ENCODE peak calls at places on chromosomes 5 and 9, in nine cellular contexts. W is HL-60, L is psoas muscle, U is heart right ventricle, F is astrocyte of the cerebellum, S is fibroblast of lung, H is foreskin fibroblast, Q is cardiac fibroblast, X is A549. G is an unnamed sample.
A peak's percentile ranks its signal among the peaks of the same experiment; 100 is the strongest.

GRCh38 chr5:176364765-176365662 is at the start of gene ARL10:
- DNase-seq in H (peak; percentile 76), L (peak; percentile 66), F (no peak), W (no peak), X (no peak), S (peak; percentile 53), U (peak; percentile 33), Q (peak; percentile 38), G (no peak)

GRCh38 chr9:133149130-133150015 is 14.3 kb downstream of the GBGT1 start:
- DNase-seq in L (peak; percentile 97), F (no peak), S (peak; percentile 84), W (peak; percentile 86), U (peak; percentile 88), Q (peak; percentile 86), X (peak; percentile 96), H (peak; percentile 97), G (no peak)

GRCh38 chr5:18119156-18119785 is 485.0 kb downstream of the TAF11L14 start:
- DNase-seq in F (no peak), S (no peak), Q (no peak), L (no peak), X (no peak), W (no peak), H (no peak), U (no peak), G (no peak)

GRCh38 chr5:132010645-132011560 is 555 bp downstream of the ACSL6 start:
- DNase-seq in Q (no peak), U (no peak), F (no peak), X (no peak), H (no peak), L (peak; percentile 30), S (no peak), W (no peak), G (no peak)

GRCh38 chr5:71924980-71925379 is 182.3 kb upstream of the MAP1B start:
- DNase-seq in S (peak; percentile 67), U (no peak), F (no peak), L (no peak), H (peak; percentile 57), W (no peak), X (peak; percentile 75), Q (peak; percentile 69), G (no peak)

GRCh38 chr5:180139731-180140626 is 68.4 kb upstream of the RNF130 start:
- DNase-seq in Q (no peak), X (no peak), W (no peak), U (no peak), S (no peak), H (no peak), L (peak; percentile 34), F (no peak), G (no peak)

GRCh38 chr9:114757984-114758383 is 47.9 kb downstream of the TNFSF15 start:
- DNase-seq in L (no peak), F (no peak), X (no peak), S (no peak), H (no peak), U (no peak), W (no peak), Q (no peak), G (no peak)

GRCh38 chr9:87545858-87546257 is 48.2 kb downstream of the DAPK1 start:
- DNase-seq in W (no peak), F (no peak), Q (peak; percentile 60), U (no peak), L (no peak), X (no peak), S (peak; percentile 70), H (peak; percentile 22), G (no peak)

GRCh38 chr5:134989291-134989830 is 21.7 kb downstream of the CATSPER3 start:
- DNase-seq in X (no peak), S (peak; percentile 70), H (no peak), W (no peak), L (no peak), F (no peak), U (no peak), Q (peak; percentile 46), G (no peak)

GRCh38 chr9:128685636-128686489 is 3.2 kb upstream of the SET start:
- DNase-seq in L (no peak), U (no peak), S (no peak), X (no peak), W (peak; percentile 38), Q (peak; percentile 22), H (no peak), F (no peak), G (no peak)

GRCh38 chr5:110956913-110957813 is 114.3 kb upstream of the TSLP start:
- DNase-seq in L (no peak), S (no peak), W (no peak), X (no peak), F (no peak), Q (no peak), H (no peak), U (no peak), G (no peak)

GRCh38 chr5:110956280-110956912 is 115.1 kb upstream of the TSLP start:
- DNase-seq in L (no peak), Q (no peak), F (no peak), X (no peak), H (no peak), S (no peak), W (no peak), U (no peak), G (no peak)

GRCh38 chr5:110945874-110946436 is 125.6 kb upstream of the TSLP start:
- DNase-seq in F (no peak), U (no peak), Q (no peak), L (no peak), W (no peak), X (no peak), H (no peak), S (no peak), G (no peak)

DNA sequence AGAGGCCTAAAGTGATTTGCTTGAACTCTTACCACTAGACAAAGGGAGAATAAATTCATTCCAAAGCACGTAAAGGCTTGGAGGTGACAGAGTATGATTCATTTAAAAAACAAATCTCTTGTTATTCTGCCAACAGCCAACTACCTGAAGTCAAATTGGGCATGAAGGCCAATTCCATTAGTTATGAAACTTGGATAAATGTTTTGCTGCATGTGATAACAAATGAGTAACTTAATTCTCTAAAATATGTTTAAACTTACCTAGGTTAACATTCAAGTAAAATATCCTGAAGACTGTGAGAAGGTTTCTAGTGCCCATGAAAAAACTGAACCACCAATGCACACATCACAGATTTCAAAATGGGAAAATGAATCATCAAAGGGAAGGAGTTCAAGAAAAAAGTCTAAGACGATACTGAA is 120.1 kb upstream of the TSLP start:
- DNase-seq in S (peak; percentile 76), H (peak; percentile 31), F (peak; percentile 13), X (no peak), Q (peak; percentile 16), U (no peak), W (no peak), L (no peak), G (peak; percentile 4)
- TF ChIP-seq CTCF in S (no peak), H (no peak), F (no peak), X (no peak), Q (no peak), U (no peak), W (no peak), L (no peak), G (no peak)

DNA sequence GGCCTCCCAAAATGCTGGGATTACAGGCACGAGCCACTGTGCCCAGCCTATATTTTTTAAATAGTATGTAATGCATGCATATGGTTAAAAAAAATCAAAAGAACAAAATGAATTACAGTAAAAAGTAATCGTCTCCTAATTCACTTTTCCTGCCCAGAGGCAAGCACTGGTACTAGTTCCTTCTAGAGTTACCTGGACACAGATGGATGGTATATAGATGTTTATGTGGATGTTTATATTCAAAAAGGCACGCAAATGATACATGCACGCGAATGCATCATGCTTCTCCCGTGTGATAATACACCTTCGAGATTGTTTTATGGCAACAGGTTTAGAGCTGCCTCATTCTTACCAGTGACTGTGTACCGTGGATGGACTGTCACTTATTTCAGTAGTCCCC is 21.4 kb downstream of the ABL1 start:
- DNase-seq in F (no peak), H (no peak), U (no peak), X (no peak), S (no peak), Q (no peak), L (no peak), W (no peak), G (no peak)
- H3K4me3 ChIP-seq in F (no peak overlapping the region), H (no peak overlapping the region), U (no peak overlapping the region), X (no peak overlapping the region), S (no peak overlapping the region), Q (no peak overlapping the region), L (no peak overlapping the region), W (no peak overlapping the region), G (no peak overlapping the region)

GRCh38 chr5:14254686-14255085 is 111.5 kb downstream of the TRIO start:
- DNase-seq in X (no peak), S (no peak), F (no peak), Q (no peak), L (no peak), H (no peak), W (no peak), U (no peak), G (no peak)

GRCh38 chr5:14257995-14258403 is 114.9 kb downstream of the TRIO start:
- DNase-seq in F (no peak), Q (no peak), H (no peak), S (no peak), L (no peak), W (no peak), U (no peak), X (no peak), G (no peak)

GRCh38 chr5:14258840-14259239 is 115.7 kb downstream of the TRIO start:
- DNase-seq in Q (peak; percentile 38), S (peak; percentile 47), U (peak; percentile 46), W (no peak), H (no peak), L (no peak), F (no peak), X (no peak), G (no peak)

GRCh38 chr5:14256756-14257393 is 113.7 kb downstream of the TRIO start:
- DNase-seq in L (no peak), Q (no peak), U (no peak), H (no peak), X (no peak), F (no peak), W (no peak), S (no peak), G (no peak)

DNA sequence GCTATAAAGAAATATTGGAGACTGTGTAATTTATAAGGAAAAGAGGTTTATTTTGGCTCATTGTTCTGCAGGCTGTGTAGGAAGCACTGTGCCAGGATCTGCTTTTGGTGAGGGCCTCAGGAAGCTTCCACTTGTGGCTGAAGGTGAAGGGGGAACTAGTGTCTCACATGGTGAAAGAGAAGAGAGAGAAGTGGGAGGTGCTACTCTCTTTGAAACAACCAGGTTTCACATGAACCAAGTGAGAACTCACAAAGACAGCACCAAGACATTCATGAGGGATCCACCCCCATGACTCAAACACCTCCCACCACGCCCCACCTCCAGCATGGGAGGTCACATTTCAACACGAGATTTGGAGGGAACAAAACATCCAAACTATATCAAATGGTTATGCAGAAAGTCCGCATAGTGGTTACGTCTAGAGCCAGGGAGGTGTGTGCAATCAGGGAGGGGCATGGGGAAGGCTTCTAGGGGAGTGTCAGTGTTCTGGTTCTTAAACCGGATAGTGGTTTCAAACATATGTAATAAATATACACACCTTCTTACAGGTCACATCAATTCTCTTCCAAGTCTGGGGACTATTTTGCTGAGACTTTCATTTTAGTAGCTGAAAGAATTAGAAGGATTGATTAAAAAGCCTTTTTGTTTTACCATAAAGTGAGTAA is 113.0 kb downstream of the TRIO start:
- DNase-seq in U (no peak), L (no peak), F (no peak), H (no peak), W (no peak), S (no peak), X (peak; percentile 20), Q (no peak), G (no peak)
- TF ChIP-seq CTCF in U (no peak), L (no peak), F (no peak), H (no peak), W (no peak), S (no peak), X (no peak), Q (no peak), G (no peak)

GRCh38 chr5:14141764-14142163 is 1.4 kb upstream of the TRIO start:
- DNase-seq in W (no peak), Q (no peak), X (no peak), F (no peak), L (no peak), S (no peak), H (no peak), U (no peak), G (no peak)
- H3K4me3 ChIP-seq in W (no peak overlapping the region), Q (peak overlapping the region; percentile 94), X (no peak overlapping the region), F (peak overlapping the region; percentile 59), L (peak overlapping the region; percentile 83), S (no peak overlapping the region), H (no peak overlapping the region), U (peak overlapping the region; percentile 87), G (no peak overlapping the region)